ENCODE peak calls at places on chromosomes 2 and 18, in five cellular contexts. V, G, H, X and W are unnamed samples.

GRCh38 chr2:206433201-206433600 is 10.1 kb upstream of the ADAM23 start:
- DNase-seq in V (no peak), G (no peak), H (no peak), X (no peak), W (no peak)

GRCh38 chr18:49631146-49631866 is 69.4 kb downstream of the LIPG start:
- DNase-seq in V (no peak), G (no peak), H (no peak), X (no peak), W (no peak)

GRCh38 chr18:1104265-1104792 is 199.7 kb downstream of the ADCYAP1 start:
- DNase-seq in V (no peak), G (no peak), H (no peak), X (no peak), W (no peak)

GRCh38 chr2:161946489-161947107 is 127.4 kb downstream of the DPP4 start:
- DNase-seq in V (no peak), G (no peak), H (no peak), X (no peak), W (no peak)

GRCh38 chr2:26448651-26449050 is 29.3 kb downstream of the OTOF start:
- DNase-seq in V (no peak), G (no peak), H (no peak), X (no peak), W (no peak)

GRCh38 chr18:55265130-55265675 is 305.9 kb upstream of the CCDC68 start:
- DNase-seq in V (no peak), G (no peak), H (no peak), X (no peak), W (no peak)

GRCh38 chr2:215498411-215498810 is 62.5 kb upstream of the FN1 start:
- DNase-seq in V (no peak), G (no peak), H (no peak), X (no peak), W (no peak)

GRCh38 chr2:231379266-231380215 is 16.0 kb upstream of the B3GNT7 start:
- DNase-seq in V (no peak), G (peak), H (peak), X (no peak), W (no peak)

GRCh38 chr2:28748176-28748575 is 3.5 kb upstream of the PPP1CB start:
- DNase-seq in V (no peak), G (no peak), H (no peak), X (no peak), W (no peak)

GRCh38 chr18:10201655-10202054 is 252.8 kb upstream of the APCDD1 start:
- DNase-seq in V (no peak), G (no peak), H (no peak), X (no peak), W (no peak)

GRCh38 chr2:121075641-121076500 is 209.1 kb downstream of the TFCP2L1 start:
- DNase-seq in V (no peak), G (no peak), H (peak), X (no peak), W (no peak)

GRCh38 chr2:23457990-23458689 is 73.2 kb downstream of the KLHL29 start:
- DNase-seq in V (no peak), G (no peak), H (no peak), X (no peak), W (no peak)

GRCh38 chr2:237661799-237662328 is 34.5 kb downstream of the LRRFIP1 start:
- DNase-seq in V (peak), G (no peak), H (no peak), X (no peak), W (no peak)

GRCh38 chr2:239692348-239692747 is 291.5 kb upstream of the HDAC4 start:
- DNase-seq in V (peak), G (no peak), H (no peak), X (peak), W (peak)

GRCh38 chr2:30450025-30450424 is 3.0 kb downstream of the LCLAT1 start:
- DNase-seq in V (no peak), G (no peak), H (no peak), X (no peak), W (no peak)

GRCh38 chr2:55391615-55392242 is 27.9 kb downstream of the CCDC88A start:
- DNase-seq in V (no peak), G (no peak), H (no peak), X (no peak), W (no peak)

GRCh38 chr2:71612581-71613520 is 159.5 kb downstream of the DYSF start:
- DNase-seq in V (peak), G (peak), H (no peak), X (no peak), W (no peak)

GRCh38 chr2:238155051-238155760 is 3.6 kb upstream of the ERFE start:
- DNase-seq in V (no peak), G (no peak), H (no peak), X (no peak), W (peak)

GRCh38 chr2:49621014-49621413 is 466.7 kb upstream of the FSHR start:
- DNase-seq in V (no peak), G (no peak), H (no peak), X (no peak), W (no peak)

GRCh38 chr2:173828189-173829157 is 136.7 kb downstream of the SP3 start:
- DNase-seq in V (no peak), G (no peak), H (no peak), X (no peak), W (no peak)

GRCh38 chr2:173834124-173834523 is 131.0 kb downstream of the SP3 start:
- DNase-seq in V (no peak), G (no peak), H (no peak), X (no peak), W (no peak)

GRCh38 chr2:173830169-173830568 is 135.0 kb downstream of the SP3 start:
- DNase-seq in V (no peak), G (no peak), H (no peak), X (no peak), W (no peak)

GRCh38 chr2:173829727-173830126 is 135.4 kb downstream of the SP3 start:
- DNase-seq in V (no peak), G (no peak), H (no peak), X (no peak), W (no peak)

DNA sequence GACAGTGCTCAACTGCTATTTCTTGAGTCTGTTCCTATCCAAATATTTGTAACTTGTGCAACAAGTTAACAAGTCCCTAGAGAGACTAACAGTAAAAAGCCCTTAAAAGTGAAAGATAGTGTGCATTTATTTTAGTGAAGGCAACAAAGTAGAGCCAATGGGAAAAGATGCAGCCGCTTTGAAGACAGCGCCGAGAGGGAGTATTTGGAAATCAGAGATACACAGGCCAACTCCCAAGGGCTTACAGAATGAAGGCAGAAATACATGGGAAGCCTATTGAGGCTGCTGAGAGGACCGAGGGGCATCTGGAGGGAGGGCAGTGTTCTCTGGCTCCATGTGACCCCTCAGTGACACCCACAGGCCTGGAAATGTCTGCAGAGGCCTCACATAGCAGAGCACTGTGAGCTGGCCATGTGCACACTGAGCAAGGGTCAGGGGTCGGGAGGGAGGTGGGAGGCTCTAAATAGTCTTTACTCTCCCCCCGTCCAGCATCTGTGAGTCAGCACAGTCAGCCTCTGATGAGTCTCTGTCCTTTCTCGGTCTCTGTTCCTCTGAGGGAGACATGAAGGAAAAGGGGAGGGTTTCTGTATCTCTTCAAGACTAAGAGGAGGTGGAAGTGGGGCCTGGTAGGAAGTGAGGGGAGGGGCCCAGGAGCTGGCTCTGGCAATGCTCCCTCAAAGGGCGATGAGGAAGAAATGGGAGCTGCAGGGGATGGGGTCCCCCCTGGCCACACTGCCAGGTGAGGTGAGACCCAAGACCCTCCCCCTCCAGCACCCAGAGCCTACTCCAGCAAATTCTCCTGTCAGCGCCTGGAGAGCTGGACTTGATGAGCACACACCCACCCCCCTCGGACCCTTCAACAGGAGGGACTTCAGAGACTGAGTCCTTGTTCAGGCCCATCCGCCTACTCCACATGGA is 133.6 kb downstream of the SP3 start:
- DNase-seq in V (no peak), G (peak), H (no peak), X (peak), W (peak)
- H3K27ac ChIP-seq in V (peak), G (peak), H (no peak), X (no peak), W (no peak)

GRCh38 chr18:23115683-23116096 is 19.6 kb upstream of the CABLES1 start:
- DNase-seq in V (no peak), G (no peak), H (no peak), X (no peak), W (no peak)
- H3K27ac ChIP-seq in V (no peak), G (no peak), H (no peak), X (no peak), W (no peak)

DNA sequence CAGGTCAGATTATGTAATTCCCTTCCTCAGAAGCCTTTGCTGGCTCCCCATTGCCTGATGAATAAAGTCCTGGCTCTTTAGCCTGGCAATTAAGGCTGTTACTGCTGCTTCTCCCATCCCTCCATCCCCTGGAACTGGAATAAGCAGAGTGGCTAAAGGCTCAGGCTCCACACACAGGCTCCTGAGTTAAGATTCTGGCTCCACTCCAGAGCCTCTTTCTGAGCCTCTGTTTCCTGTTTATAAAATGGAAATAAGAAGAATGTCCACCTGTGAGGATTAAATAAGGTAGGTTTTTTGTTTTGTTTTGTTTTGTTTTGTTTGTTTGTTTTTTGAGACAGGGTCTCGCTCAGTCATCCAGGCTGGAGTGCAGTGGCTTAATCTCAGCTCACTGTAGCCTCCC is 50.0 kb downstream of the ZFP36L2 start:
- DNase-seq in V (no peak), G (no peak), H (no peak), X (no peak), W (no peak)
- H3K27ac ChIP-seq in V (no peak), G (peak), H (no peak), X (no peak), W (no peak)

GRCh38 chr2:233091595-233092375 is 31.6 kb downstream of the INPP5D start:
- DNase-seq in V (peak), G (no peak), H (no peak), X (no peak), W (no peak)
- H3K27ac ChIP-seq in V (no peak), G (no peak), H (no peak), X (no peak), W (no peak)

DNA sequence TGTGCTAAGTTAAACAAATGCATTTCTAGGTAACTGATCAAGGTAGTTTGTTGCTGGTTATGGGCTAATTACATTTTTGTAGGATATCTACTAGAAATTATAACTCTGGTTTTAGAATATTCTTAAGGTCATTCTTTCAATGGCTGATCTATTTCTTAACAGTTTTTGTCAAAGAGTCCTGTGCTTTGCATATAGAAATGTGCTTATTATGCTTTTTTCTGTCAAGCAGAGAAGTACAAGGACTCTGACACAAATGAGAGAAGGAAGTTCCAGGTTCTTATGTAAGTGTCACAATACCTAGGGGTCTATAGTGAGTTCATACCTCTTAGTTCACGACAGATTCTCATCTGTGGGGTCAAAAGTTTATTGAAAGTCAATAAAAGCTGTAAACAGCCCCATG is 88.4 kb downstream of the MYO3B start:
- DNase-seq in V (no peak), G (no peak), H (no peak), X (no peak), W (no peak)
- H3K27ac ChIP-seq in V (no peak), G (no peak), H (no peak), X (no peak), W (no peak)

DNA sequence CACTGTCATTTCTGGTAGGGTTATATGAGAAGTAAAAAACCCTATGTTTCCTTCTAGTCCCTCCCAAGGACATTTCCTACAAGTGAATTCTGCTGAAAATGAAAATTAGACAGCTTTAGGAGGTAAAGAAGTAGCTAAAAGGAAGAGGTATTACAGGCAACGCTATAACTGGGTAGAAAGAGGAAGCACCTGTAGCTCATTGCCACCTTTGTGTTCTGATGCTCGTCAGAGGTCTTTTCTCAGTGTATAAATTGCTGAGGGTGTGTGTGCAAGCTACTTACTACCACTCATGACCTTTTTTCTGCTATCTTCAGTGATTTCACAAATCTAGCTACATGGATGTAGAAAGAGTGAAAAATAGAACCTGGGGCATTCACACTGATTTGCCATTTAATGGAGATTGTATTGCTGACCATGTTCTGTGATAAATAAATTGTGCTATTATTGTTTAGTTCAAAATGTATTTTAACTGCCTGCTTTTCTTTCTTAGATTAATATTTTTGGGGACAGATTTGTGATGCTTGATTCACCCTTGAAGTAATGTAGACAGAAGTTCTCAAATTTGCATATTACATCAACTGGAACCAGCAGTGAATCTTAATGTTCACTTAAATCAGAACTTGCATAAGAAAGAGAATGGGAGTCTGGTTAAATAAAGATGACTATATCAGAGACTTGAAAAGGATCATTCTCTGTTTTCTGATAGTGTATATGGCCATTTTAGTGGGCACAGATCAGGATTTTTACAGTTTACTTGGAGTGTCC is 1.6 kb downstream of the DNAJC10 start:
- DNase-seq in V (no peak), G (no peak), H (no peak), X (no peak), W (no peak)
- H3K27ac ChIP-seq in V (no peak), G (no peak), H (no peak), X (no peak), W (peak)

GRCh38 chr2:174597347-174598047 is at the start of gene WIPF1:
- DNase-seq in V (no peak), G (no peak), H (no peak), X (no peak), W (no peak)

GRCh38 chr2:174595415-174595814 is 2.2 kb downstream of the WIPF1 start:
- DNase-seq in V (no peak), G (no peak), H (no peak), X (no peak), W (no peak)

GRCh38 chr2:174595904-174596397 is 1.7 kb downstream of the WIPF1 start:
- DNase-seq in V (no peak), G (no peak), H (no peak), X (no peak), W (no peak)

GRCh38 chr2:174599310-174599941 is 1.8 kb upstream of the WIPF1 start:
- DNase-seq in V (no peak), G (no peak), H (no peak), X (no peak), W (no peak)

GRCh38 chr2:174596994-174597346 is 634 bp downstream of the WIPF1 start:
- DNase-seq in V (no peak), G (no peak), H (no peak), X (no peak), W (no peak)
- H3K27ac ChIP-seq in V (peak), G (peak), H (peak), X (peak), W (peak)